ENCODE peak calls at places on chromosome 5, in six cellular contexts. One of them, this sample, is unnamed.

GRCh38 chr5:95083606-95084005 is 201.3 kb downstream of the MCTP1 start:
- DNase-seq in adrenal gland: no peak
- DNase-seq in ovary: no peak
- DNase-seq in testis: no peak
- DNase-seq in WERI-Rb-1: no peak
- DNase-seq in uterus: no peak
- DNase-seq in this sample: no peak

GRCh38 chr5:76546497-76547102 is 76.6 kb downstream of the F2RL2 start:
- DNase-seq in testis: no peak
- DNase-seq in adrenal gland: no peak
- DNase-seq in uterus: no peak
- DNase-seq in ovary: no peak
- DNase-seq in WERI-Rb-1: no peak
- DNase-seq in this sample: no peak

GRCh38 chr5:142784405-142784955 is 14.3 kb downstream of the ARHGAP26 start:
- DNase-seq in testis: no peak
- DNase-seq in uterus: no peak
- DNase-seq in WERI-Rb-1: no peak
- DNase-seq in ovary: no peak
- DNase-seq in adrenal gland: no peak
- DNase-seq in this sample: no peak

GRCh38 chr5:91164424-91164823 is 218.7 kb downstream of the ARRDC3 start:
- DNase-seq in WERI-Rb-1: no peak
- DNase-seq in adrenal gland: no peak
- DNase-seq in ovary: no peak
- DNase-seq in uterus: no peak
- DNase-seq in testis: no peak
- DNase-seq in this sample: no peak

GRCh38 chr5:155024015-155024414 is 10.5 kb downstream of the KIF4B start:
- DNase-seq in uterus: no peak
- DNase-seq in ovary: no peak
- DNase-seq in testis: no peak
- DNase-seq in WERI-Rb-1: no peak
- DNase-seq in adrenal gland: no peak
- DNase-seq in this sample: no peak

GRCh38 chr5:36730537-36731216 is 124.3 kb downstream of the SLC1A3 start:
- DNase-seq in WERI-Rb-1: no peak
- DNase-seq in testis: no peak
- DNase-seq in uterus: no peak
- DNase-seq in adrenal gland: no peak
- DNase-seq in ovary: no peak
- DNase-seq in this sample: no peak

GRCh38 chr5:55927861-55928655 is 66.7 kb downstream of the IL6ST start:
- DNase-seq in testis: no peak
- DNase-seq in adrenal gland: no peak
- DNase-seq in uterus: no peak
- DNase-seq in WERI-Rb-1: no peak
- DNase-seq in ovary: no peak
- DNase-seq in this sample: no peak

GRCh38 chr5:135487839-135488514 is 35.8 kb upstream of the TIFAB start:
- DNase-seq in ovary: no peak
- DNase-seq in testis: no peak
- DNase-seq in uterus: no peak
- DNase-seq in adrenal gland: no peak
- DNase-seq in WERI-Rb-1: peak; percentile 27
- DNase-seq in this sample: no peak

GRCh38 chr5:176157656-176158055 is 80.6 kb upstream of the SIMC1 start:
- DNase-seq in ovary: no peak
- DNase-seq in WERI-Rb-1: no peak
- DNase-seq in uterus: no peak
- DNase-seq in testis: no peak
- DNase-seq in adrenal gland: no peak
- DNase-seq in this sample: no peak

GRCh38 chr5:96459313-96460109 is 26.5 kb upstream of the PCSK1 start:
- DNase-seq in uterus: no peak
- DNase-seq in WERI-Rb-1: no peak
- DNase-seq in testis: no peak
- DNase-seq in adrenal gland: no peak
- DNase-seq in ovary: no peak
- DNase-seq in this sample: no peak

GRCh38 chr5:75051217-75051751 is 1.1 kb downstream of the GCNT4 start:
- DNase-seq in WERI-Rb-1: no peak
- DNase-seq in ovary: no peak
- DNase-seq in adrenal gland: no peak
- DNase-seq in testis: no peak
- DNase-seq in uterus: no peak
- DNase-seq in this sample: no peak

GRCh38 chr5:78497573-78498533 is 137.4 kb downstream of the SCAMP1 start:
- DNase-seq in adrenal gland: peak; percentile 52
- DNase-seq in uterus: no peak
- DNase-seq in ovary: no peak
- DNase-seq in testis: peak; percentile 57
- DNase-seq in WERI-Rb-1: no peak
- DNase-seq in this sample: no peak

GRCh38 chr5:171484460-171484899 is 65.0 kb downstream of the FGF18 start:
- DNase-seq in testis: peak; percentile 33
- DNase-seq in ovary: peak; percentile 33
- DNase-seq in adrenal gland: peak; percentile 33
- DNase-seq in WERI-Rb-1: peak; percentile 44
- DNase-seq in uterus: peak; percentile 34
- DNase-seq in this sample: no peak

GRCh38 chr5:171342362-171343111 is 33.5 kb downstream of the TLX3 start:
- DNase-seq in ovary: no peak
- DNase-seq in WERI-Rb-1: peak; percentile 48
- DNase-seq in adrenal gland: peak; percentile 62
- DNase-seq in uterus: no peak
- DNase-seq in testis: peak; percentile 79
- DNase-seq in this sample: no peak

GRCh38 chr5:33583332-33583731 is 142.6 kb downstream of the TARS1 start:
- DNase-seq in adrenal gland: no peak
- DNase-seq in ovary: no peak
- DNase-seq in WERI-Rb-1: no peak
- DNase-seq in testis: no peak
- DNase-seq in uterus: no peak
- DNase-seq in this sample: no peak

GRCh38 chr5:177462021-177462670 is 11.3 kb downstream of the DBN1 start:
- DNase-seq in ovary: no peak
- DNase-seq in adrenal gland: peak; percentile 25
- DNase-seq in testis: no peak
- DNase-seq in WERI-Rb-1: no peak
- DNase-seq in uterus: no peak
- DNase-seq in this sample: no peak

GRCh38 chr5:73346878-73347408 is 101.6 kb downstream of the FOXD1 start:
- DNase-seq in ovary: no peak
- DNase-seq in testis: no peak
- DNase-seq in WERI-Rb-1: no peak
- DNase-seq in uterus: no peak
- DNase-seq in adrenal gland: no peak
- DNase-seq in this sample: no peak

GRCh38 chr5:127998950-127999349 is 84.6 kb upstream of the SLC12A2 start:
- DNase-seq in adrenal gland: no peak
- DNase-seq in WERI-Rb-1: no peak
- DNase-seq in uterus: no peak
- DNase-seq in testis: no peak
- DNase-seq in ovary: no peak
- DNase-seq in this sample: no peak

GRCh38 chr5:125227333-125228075 is 481.1 kb upstream of the ZNF608 start:
- DNase-seq in ovary: no peak
- DNase-seq in uterus: no peak
- DNase-seq in testis: peak; percentile 45
- DNase-seq in WERI-Rb-1: peak; percentile 49
- DNase-seq in adrenal gland: peak; percentile 22
- DNase-seq in this sample: no peak

GRCh38 chr5:139664727-139665351 is 16.7 kb downstream of the CXXC5 start:
- DNase-seq in testis: peak; percentile 85
- DNase-seq in ovary: no peak
- DNase-seq in WERI-Rb-1: no peak
- DNase-seq in adrenal gland: peak; percentile 90
- DNase-seq in uterus: no peak
- DNase-seq in this sample: no peak

GRCh38 chr5:75671506-75671905 is 45.7 kb downstream of the POC5 start:
- DNase-seq in ovary: no peak
- DNase-seq in WERI-Rb-1: no peak
- DNase-seq in uterus: no peak
- DNase-seq in adrenal gland: no peak
- DNase-seq in testis: no peak
- DNase-seq in this sample: no peak

GRCh38 chr5:149268928-149269557 is 2.6 kb upstream of the AFAP1L1 start:
- DNase-seq in uterus: no peak
- DNase-seq in adrenal gland: no peak
- DNase-seq in WERI-Rb-1: no peak
- DNase-seq in testis: no peak
- DNase-seq in ovary: no peak
- DNase-seq in this sample: no peak

GRCh38 chr5:178590141-178590923 is at the start of gene COL23A1:
- DNase-seq in uterus: peak; percentile 30
- DNase-seq in adrenal gland: peak; percentile 30
- DNase-seq in WERI-Rb-1: peak; percentile 56
- DNase-seq in ovary: no peak
- DNase-seq in testis: peak; percentile 76
- DNase-seq in this sample: peak; percentile 16

GRCh38 chr5:178588769-178589168 is 1.4 kb downstream of the COL23A1 start:
- DNase-seq in testis: no peak
- DNase-seq in WERI-Rb-1: no peak
- DNase-seq in uterus: no peak
- DNase-seq in ovary: no peak
- DNase-seq in adrenal gland: no peak
- DNase-seq in this sample: no peak

GRCh38 chr5:178589180-178590140 is 733 bp downstream of the COL23A1 start:
- DNase-seq in uterus: no peak
- DNase-seq in ovary: no peak
- DNase-seq in WERI-Rb-1: peak; percentile 35
- DNase-seq in adrenal gland: peak; percentile 17
- DNase-seq in testis: peak; percentile 63
- DNase-seq in this sample: no peak

GRCh38 chr5:178587793-178588611 is 2.2 kb downstream of the COL23A1 start:
- DNase-seq in testis: no peak
- DNase-seq in WERI-Rb-1: no peak
- DNase-seq in ovary: no peak
- DNase-seq in uterus: no peak
- DNase-seq in adrenal gland: no peak
- DNase-seq in this sample: no peak

GRCh38 chr5:178590924-178591423 is 781 bp upstream of the COL23A1 start:
- DNase-seq in testis: no peak
- DNase-seq in WERI-Rb-1: no peak
- DNase-seq in adrenal gland: no peak
- DNase-seq in uterus: no peak
- DNase-seq in ovary: no peak
- DNase-seq in this sample: no peak
- TF ChIP-seq CTCF in testis: no peak
- TF ChIP-seq CTCF in WERI-Rb-1: no peak
- TF ChIP-seq CTCF in adrenal gland: no peak
- TF ChIP-seq CTCF in uterus: no peak
- TF ChIP-seq CTCF in ovary: no peak
- TF ChIP-seq CTCF in this sample: no peak

DNA sequence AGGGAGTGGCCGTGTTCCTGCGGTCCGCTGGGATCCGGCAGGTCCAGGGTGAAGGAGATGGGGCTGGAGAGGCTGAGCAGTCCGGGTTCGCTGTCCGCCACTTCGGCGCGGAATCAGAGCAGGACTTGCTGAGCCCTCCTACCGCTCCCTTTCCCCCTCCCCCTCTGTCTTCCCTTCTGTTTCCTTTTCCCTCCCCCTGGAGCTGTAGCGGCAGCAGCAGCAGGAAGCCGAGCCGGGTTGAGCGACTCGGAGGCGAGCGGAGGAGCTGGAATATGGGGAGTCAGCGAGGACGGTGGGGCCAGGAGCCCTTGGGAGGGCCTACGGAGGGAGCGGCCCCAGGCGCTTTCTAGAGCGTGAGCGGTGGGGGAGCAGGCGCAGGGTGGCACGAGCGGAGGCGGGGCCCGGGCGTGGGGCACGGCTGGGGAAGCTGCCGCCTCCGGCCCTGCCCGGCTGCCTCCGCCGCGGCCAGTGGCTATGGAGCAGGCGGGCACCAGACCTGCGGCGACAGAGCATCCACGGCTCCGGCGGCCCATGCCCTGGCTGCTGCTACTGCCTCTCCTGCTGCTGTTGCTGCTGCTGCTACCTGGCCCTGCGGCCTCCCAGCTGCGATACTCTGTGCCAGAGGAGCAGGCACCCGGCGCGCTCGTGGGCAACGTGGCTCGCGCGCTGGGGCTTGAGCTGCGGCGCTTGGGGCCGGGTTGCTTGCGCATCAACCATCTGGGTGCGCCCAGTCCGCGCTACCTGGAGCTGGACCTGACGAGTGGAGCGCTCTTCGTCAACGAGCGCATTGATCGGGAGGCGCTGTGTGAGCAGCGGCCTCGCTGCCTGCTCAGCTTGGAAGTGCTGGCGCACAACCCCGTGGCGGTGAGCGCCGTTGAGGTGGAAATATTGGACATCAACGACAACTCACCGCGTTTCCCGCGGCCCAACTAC is at the start of gene PCDHAC2:
- DNase-seq in testis: peak; percentile 66
- DNase-seq in adrenal gland: peak; percentile 27
- DNase-seq in ovary: peak; percentile 15
- DNase-seq in uterus: peak; percentile 32
- DNase-seq in WERI-Rb-1: peak; percentile 89
- DNase-seq in this sample: no peak
- H3K4me3 ChIP-seq in testis: peak within 1 kb of the TSS; percentile 53
- H3K4me3 ChIP-seq in adrenal gland: no peak within 1 kb of the TSS
- H3K4me3 ChIP-seq in ovary: peak within 1 kb of the TSS; percentile 50
- H3K4me3 ChIP-seq in uterus: peak within 1 kb of the TSS; percentile 41
- H3K4me3 ChIP-seq in WERI-Rb-1: peak within 1 kb of the TSS; percentile 82
- H3K4me3 ChIP-seq in this sample: peak within 1 kb of the TSS; percentile 74

DNA sequence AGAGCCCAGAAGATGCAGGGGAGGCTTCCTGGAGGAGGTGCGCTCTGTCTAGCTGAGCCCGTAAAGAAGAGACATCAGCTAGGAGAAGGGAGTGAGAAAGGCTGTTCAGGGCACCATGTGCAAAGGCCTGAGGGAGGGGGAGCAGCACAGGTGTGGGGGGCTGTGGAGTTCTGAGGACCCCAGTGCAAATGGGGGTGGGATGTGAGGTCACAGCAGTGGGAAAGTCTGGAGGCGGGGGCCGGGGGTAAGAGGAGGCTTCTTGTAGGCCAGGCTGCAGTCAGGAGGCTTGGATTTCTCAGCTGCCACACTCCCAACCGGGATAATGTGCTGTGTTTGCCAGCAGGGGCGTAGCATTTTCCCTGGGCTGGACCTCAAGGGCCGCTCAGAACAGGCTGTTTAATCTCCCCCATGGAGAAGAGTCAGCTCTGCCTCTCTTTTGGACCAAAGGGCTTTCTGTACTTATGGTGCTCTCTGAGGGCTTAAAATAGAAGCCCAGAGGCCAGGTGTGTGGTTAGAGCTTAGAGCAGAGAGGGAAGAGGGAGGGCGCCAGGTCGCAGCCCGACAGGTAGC is 5.7 kb downstream of the NEURL1B start:
- DNase-seq in testis: peak; percentile 68
- DNase-seq in adrenal gland: no peak
- DNase-seq in uterus: peak; percentile 62
- DNase-seq in ovary: peak; percentile 53
- DNase-seq in WERI-Rb-1: peak; percentile 54
- DNase-seq in this sample: no peak
- TF ChIP-seq CTCF in testis: peak; percentile 28
- TF ChIP-seq CTCF in adrenal gland: no peak
- TF ChIP-seq CTCF in uterus: peak; percentile 55
- TF ChIP-seq CTCF in ovary: no peak
- TF ChIP-seq CTCF in WERI-Rb-1: peak; percentile 62
- TF ChIP-seq CTCF in this sample: peak; percentile 66

DNA sequence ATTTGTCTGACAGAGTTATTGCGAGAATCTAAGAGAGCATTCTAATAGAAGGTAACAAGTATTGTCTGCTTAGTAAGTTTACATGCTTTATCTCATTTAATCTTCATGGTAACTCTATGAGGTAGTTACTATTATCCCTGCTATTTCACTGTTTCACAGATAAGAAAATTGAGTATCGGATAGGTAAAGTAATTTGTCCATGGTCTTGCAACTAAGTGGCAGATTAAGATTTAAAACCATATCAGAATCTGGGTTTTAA is 118.2 kb downstream of the SNCAIP start:
- DNase-seq in adrenal gland: no peak
- DNase-seq in ovary: no peak
- DNase-seq in testis: no peak
- DNase-seq in uterus: no peak
- DNase-seq in WERI-Rb-1: no peak
- DNase-seq in this sample: no peak
- H3K4me3 ChIP-seq in adrenal gland: no peak overlapping the region
- H3K4me3 ChIP-seq in ovary: no peak overlapping the region
- H3K4me3 ChIP-seq in testis: no peak overlapping the region
- H3K4me3 ChIP-seq in uterus: no peak overlapping the region
- H3K4me3 ChIP-seq in WERI-Rb-1: no peak overlapping the region
- H3K4me3 ChIP-seq in this sample: no peak overlapping the region